ENCODE peak calls at places on chromosomes 11 and 22, in five cellular contexts. B is esophagus mucosa; U is left lobe of liver; I is right lobe of liver; O is activated CD8-positive, alpha-beta T cell treated with anti-CD3 and anti-CD28 coated beads, Interleukin-2, amount 10 ng/mL, durations not matched to agents 7 days and 5 days. P is an unnamed sample.

GRCh38 chr11:86800956-86801264 is 568 bp downstream of the PRSS23 start:
- ATAC-seq in B (no peak), U (no peak), I (no peak), O (no peak), P (no peak)

GRCh38 chr11:121716060-121716459 is 263.3 kb upstream of the SORL1-AS1 start:
- ATAC-seq in B (no peak), U (no peak), I (no peak), O (no peak), P (peak; percentile 80)

GRCh38 chr22:36419177-36419911 is 31.6 kb upstream of the MYH9 start:
- ATAC-seq in B (no peak), U (peak; percentile 84), I (peak; percentile 85), O (peak; percentile 54), P (peak; percentile 73)

GRCh38 chr11:60347084-60347797 is 20.2 kb downstream of the MS4A6E start:
- ATAC-seq in B (no peak), U (no peak), I (peak; percentile 36), O (no peak), P (no peak)

GRCh38 chr22:24593810-24594568 is 1.1 kb upstream of the LRRC75B start:
- ATAC-seq in B (peak; percentile 63), U (peak; percentile 72), I (peak; percentile 78), O (no peak), P (no peak)

GRCh38 chr22:17217179-17217578 is 2.1 kb downstream of the ADA2 start:
- ATAC-seq in B (no peak), U (no peak), I (no peak), O (peak; percentile 57), P (no peak)

GRCh38 chr11:24748261-24748660 is 251.4 kb downstream of the LUZP2 start:
- ATAC-seq in B (no peak), U (no peak), I (no peak), O (no peak), P (no peak)

GRCh38 chr22:45516923-45517675 is 14.4 kb downstream of the FBLN1 start:
- ATAC-seq in B (peak; percentile 87), U (no peak), I (no peak), O (no peak), P (no peak)

GRCh38 chr11:5815534-5815933 is 6.8 kb downstream of the OR52N2 start:
- ATAC-seq in B (no peak), U (no peak), I (no peak), O (no peak), P (no peak)

GRCh38 chr22:47328550-47329243 is 566.2 kb downstream of the TBC1D22A start:
- ATAC-seq in B (peak; percentile 76), U (no peak), I (no peak), O (no peak), P (no peak)

GRCh38 chr11:69636512-69636866 is 4.5 kb upstream of the CCND1 start:
- ATAC-seq in B (peak; percentile 19), U (peak; percentile 50), I (peak; percentile 47), O (no peak), P (peak; percentile 64)

GRCh38 chr11:1129143-1129665 is 28.5 kb upstream of the MUC5AC start:
- ATAC-seq in B (no peak), U (no peak), I (no peak), O (no peak), P (no peak)

GRCh38 chr11:119571311-119571710 is 148.3 kb upstream of the THY1 start:
- ATAC-seq in B (no peak), U (no peak), I (no peak), O (no peak), P (no peak)

GRCh38 chr22:48098243-48098935 is 1335.9 kb downstream of the TBC1D22A start:
- ATAC-seq in B (peak; percentile 32), U (no peak), I (no peak), O (peak; percentile 90), P (no peak)

P was measured in gastroesophageal sphincter.